ENCODE peak calls at places on chromosomes 13 and 19, in seven cellular contexts. One of them, this sample, is unnamed.

GRCh38 chr19:400976-401835 is 7.7 kb downstream of the C2CD4C start:
- DNase-seq in H1: no peak
- DNase-seq in IMR-90: no peak
- DNase-seq in neuronal stem cell: no peak
- DNase-seq in H9: peak; percentile 22
- DNase-seq in trophoblast cell: no peak
- DNase-seq in mesendoderm: no peak
- DNase-seq in this sample: no peak

GRCh38 chr19:887072-887471 is 5.9 kb downstream of the MED16 start:
- DNase-seq in H1: no peak
- DNase-seq in neuronal stem cell: no peak
- DNase-seq in IMR-90: peak; percentile 67
- DNase-seq in mesendoderm: peak; percentile 65
- DNase-seq in trophoblast cell: no peak
- DNase-seq in H9: no peak
- DNase-seq in this sample: peak; percentile 76

GRCh38 chr19:11421607-11422098 is 2.5 kb upstream of the RGL3 start:
- DNase-seq in H1: peak; percentile 70
- DNase-seq in mesendoderm: peak; percentile 83
- DNase-seq in H9: peak; percentile 92
- DNase-seq in IMR-90: no peak
- DNase-seq in neuronal stem cell: no peak
- DNase-seq in trophoblast cell: peak; percentile 45
- DNase-seq in this sample: no peak

GRCh38 chr13:42762251-42762650 is 19.1 kb upstream of the FAM216B start:
- DNase-seq in H9: no peak
- DNase-seq in mesendoderm: peak; percentile 66
- DNase-seq in trophoblast cell: peak; percentile 76
- DNase-seq in neuronal stem cell: no peak
- DNase-seq in IMR-90: peak; percentile 54
- DNase-seq in H1: no peak
- DNase-seq in this sample: peak; percentile 35

GRCh38 chr13:94387047-94387446 is 92.4 kb downstream of the DCT start:
- DNase-seq in trophoblast cell: no peak
- DNase-seq in H9: no peak
- DNase-seq in mesendoderm: peak; percentile 6
- DNase-seq in H1: no peak
- DNase-seq in IMR-90: no peak
- DNase-seq in neuronal stem cell: no peak
- DNase-seq in this sample: no peak

GRCh38 chr19:52922841-52923781 is at the start of gene ZNF888:
- DNase-seq in H9: peak; percentile 95
- DNase-seq in trophoblast cell: peak; percentile 86
- DNase-seq in H1: peak; percentile 60
- DNase-seq in IMR-90: peak; percentile 70
- DNase-seq in mesendoderm: peak; percentile 92
- DNase-seq in neuronal stem cell: peak; percentile 72
- DNase-seq in this sample: peak; percentile 87

GRCh38 chr13:113122571-113123225 is at the start of gene F10:
- DNase-seq in H9: peak; percentile 88
- DNase-seq in trophoblast cell: no peak
- DNase-seq in neuronal stem cell: no peak
- DNase-seq in H1: no peak
- DNase-seq in mesendoderm: peak; percentile 83
- DNase-seq in IMR-90: peak; percentile 75
- DNase-seq in this sample: peak; percentile 46

GRCh38 chr19:11657307-11657706 is 60.0 kb downstream of the ZNF627 start:
- DNase-seq in mesendoderm: peak; percentile 40
- DNase-seq in trophoblast cell: no peak
- DNase-seq in H9: no peak
- DNase-seq in H1: no peak
- DNase-seq in IMR-90: no peak
- DNase-seq in neuronal stem cell: no peak
- DNase-seq in this sample: no peak

GRCh38 chr19:29918891-29919290 is 23.1 kb upstream of the URI1 start:
- DNase-seq in IMR-90: no peak
- DNase-seq in H1: no peak
- DNase-seq in H9: no peak
- DNase-seq in neuronal stem cell: no peak
- DNase-seq in trophoblast cell: no peak
- DNase-seq in mesendoderm: no peak
- DNase-seq in this sample: no peak

GRCh38 chr13:87792878-87793277 is 121.7 kb downstream of the SLITRK5 start:
- DNase-seq in IMR-90: no peak
- DNase-seq in mesendoderm: peak; percentile 22
- DNase-seq in trophoblast cell: no peak
- DNase-seq in H1: no peak
- DNase-seq in H9: peak; percentile 75
- DNase-seq in neuronal stem cell: no peak
- DNase-seq in this sample: no peak

GRCh38 chr13:93765056-93765455 is 538.4 kb downstream of the GPC6 start:
- DNase-seq in mesendoderm: peak; percentile 25
- DNase-seq in trophoblast cell: no peak
- DNase-seq in H9: no peak
- DNase-seq in H1: no peak
- DNase-seq in IMR-90: no peak
- DNase-seq in neuronal stem cell: no peak
- DNase-seq in this sample: no peak

GRCh38 chr19:32675720-32676185 is at the start of gene RGS9BP:
- DNase-seq in H1: no peak
- DNase-seq in H9: peak; percentile 66
- DNase-seq in mesendoderm: peak; percentile 49
- DNase-seq in trophoblast cell: peak; percentile 54
- DNase-seq in neuronal stem cell: peak; percentile 46
- DNase-seq in IMR-90: peak; percentile 59
- DNase-seq in this sample: peak; percentile 82

GRCh38 chr19:53463263-53463662 is 4.3 kb upstream of the ZNF813 start:
- DNase-seq in IMR-90: peak; percentile 6
- DNase-seq in H9: peak; percentile 95
- DNase-seq in neuronal stem cell: peak; percentile 39
- DNase-seq in trophoblast cell: peak; percentile 10
- DNase-seq in H1: peak; percentile 80
- DNase-seq in mesendoderm: peak; percentile 94
- DNase-seq in this sample: no peak

GRCh38 chr13:71861769-71862168 is 5.2 kb downstream of the DACH1 start:
- DNase-seq in H1: no peak
- DNase-seq in neuronal stem cell: no peak
- DNase-seq in H9: no peak
- DNase-seq in trophoblast cell: no peak
- DNase-seq in IMR-90: no peak
- DNase-seq in mesendoderm: no peak
- DNase-seq in this sample: no peak
- H2BK5ac ChIP-seq in H1: no peak overlapping the region
- H2BK5ac ChIP-seq in neuronal stem cell: no peak overlapping the region
- H2BK5ac ChIP-seq in H9: no peak overlapping the region
- H2BK5ac ChIP-seq in trophoblast cell: no peak overlapping the region
- H2BK5ac ChIP-seq in IMR-90: no peak overlapping the region
- H2BK5ac ChIP-seq in mesendoderm: no peak overlapping the region
- H2BK5ac ChIP-seq in this sample: no peak overlapping the region

GRCh38 chr13:75505327-75505726 is 23.4 kb upstream of the TBC1D4 start:
- DNase-seq in H9: no peak
- DNase-seq in H1: no peak
- DNase-seq in trophoblast cell: no peak
- DNase-seq in mesendoderm: no peak
- DNase-seq in IMR-90: no peak
- DNase-seq in neuronal stem cell: no peak
- DNase-seq in this sample: no peak
- H3K9ac ChIP-seq in H9: no peak overlapping the region
- H3K9ac ChIP-seq in H1: no peak overlapping the region
- H3K9ac ChIP-seq in trophoblast cell: no peak overlapping the region
- H3K9ac ChIP-seq in mesendoderm: no peak overlapping the region
- H3K9ac ChIP-seq in IMR-90: no peak overlapping the region
- H3K9ac ChIP-seq in neuronal stem cell: no peak overlapping the region
- H3K9ac ChIP-seq in this sample: no peak overlapping the region

GRCh38 chr13:90622547-90622946 is 724.9 kb upstream of the MIR17HG start:
- DNase-seq in H9: no peak
- DNase-seq in IMR-90: no peak
- DNase-seq in neuronal stem cell: no peak
- DNase-seq in H1: no peak
- DNase-seq in mesendoderm: no peak
- DNase-seq in trophoblast cell: no peak
- DNase-seq in this sample: no peak
- H2BK5ac ChIP-seq in H9: no peak overlapping the region
- H2BK5ac ChIP-seq in IMR-90: no peak overlapping the region
- H2BK5ac ChIP-seq in neuronal stem cell: no peak overlapping the region
- H2BK5ac ChIP-seq in H1: no peak overlapping the region
- H2BK5ac ChIP-seq in mesendoderm: no peak overlapping the region
- H2BK5ac ChIP-seq in trophoblast cell: no peak overlapping the region
- H2BK5ac ChIP-seq in this sample: no peak overlapping the region

GRCh38 chr19:38361633-38362075 is 12.7 kb upstream of the PSMD8 start:
- DNase-seq in IMR-90: peak; percentile 57
- DNase-seq in mesendoderm: peak; percentile 95
- DNase-seq in H9: peak; percentile 98
- DNase-seq in neuronal stem cell: peak; percentile 88
- DNase-seq in H1: peak; percentile 78
- DNase-seq in trophoblast cell: peak; percentile 55
- DNase-seq in this sample: peak; percentile 83
- H3K9ac ChIP-seq in IMR-90: no peak overlapping the region
- H3K9ac ChIP-seq in mesendoderm: peak overlapping the region; percentile 69
- H3K9ac ChIP-seq in H9: no peak overlapping the region
- H3K9ac ChIP-seq in neuronal stem cell: peak overlapping the region; percentile 77
- H3K9ac ChIP-seq in H1: peak overlapping the region; percentile 25
- H3K9ac ChIP-seq in trophoblast cell: peak overlapping the region; percentile 42
- H3K9ac ChIP-seq in this sample: no peak overlapping the region

GRCh38 chr13:51231456-51231855 is 9.3 kb downstream of the FAM124A start:
- DNase-seq in neuronal stem cell: no peak
- DNase-seq in trophoblast cell: peak; percentile 80
- DNase-seq in H1: no peak
- DNase-seq in mesendoderm: no peak
- DNase-seq in H9: peak; percentile 12
- DNase-seq in IMR-90: no peak
- DNase-seq in this sample: no peak
- H2BK5ac ChIP-seq in neuronal stem cell: no peak overlapping the region
- H2BK5ac ChIP-seq in trophoblast cell: no peak overlapping the region
- H2BK5ac ChIP-seq in H1: no peak overlapping the region
- H2BK5ac ChIP-seq in mesendoderm: no peak overlapping the region
- H2BK5ac ChIP-seq in H9: no peak overlapping the region
- H2BK5ac ChIP-seq in IMR-90: no peak overlapping the region
- H2BK5ac ChIP-seq in this sample: no peak overlapping the region

GRCh38 chr19:7943444-7944176 is at the start of gene TIMM44:
- DNase-seq in trophoblast cell: peak; percentile 100
- DNase-seq in H1: peak; percentile 98
- DNase-seq in neuronal stem cell: peak; percentile 99
- DNase-seq in H9: peak; percentile 100
- DNase-seq in mesendoderm: peak; percentile 100
- DNase-seq in IMR-90: peak; percentile 99
- DNase-seq in this sample: peak; percentile 100
- H3K9ac ChIP-seq in trophoblast cell: peak within 1 kb of the TSS; percentile 97
- H3K9ac ChIP-seq in H1: peak within 1 kb of the TSS; percentile 95
- H3K9ac ChIP-seq in neuronal stem cell: peak within 1 kb of the TSS; percentile 87
- H3K9ac ChIP-seq in H9: peak within 1 kb of the TSS; percentile 80
- H3K9ac ChIP-seq in mesendoderm: peak within 1 kb of the TSS; percentile 92
- H3K9ac ChIP-seq in IMR-90: peak within 1 kb of the TSS; percentile 95
- H3K9ac ChIP-seq in this sample: peak within 1 kb of the TSS; percentile 99

GRCh38 chr13:79812070-79812850 is 331.3 kb downstream of the NDFIP2 start:
- DNase-seq in H1: no peak
- DNase-seq in IMR-90: no peak
- DNase-seq in H9: no peak
- DNase-seq in trophoblast cell: no peak
- DNase-seq in neuronal stem cell: no peak
- DNase-seq in mesendoderm: no peak
- DNase-seq in this sample: no peak
- H2BK5ac ChIP-seq in H1: no peak overlapping the region
- H2BK5ac ChIP-seq in IMR-90: no peak overlapping the region
- H2BK5ac ChIP-seq in H9: no peak overlapping the region
- H2BK5ac ChIP-seq in trophoblast cell: no peak overlapping the region
- H2BK5ac ChIP-seq in neuronal stem cell: no peak overlapping the region
- H2BK5ac ChIP-seq in mesendoderm: no peak overlapping the region
- H2BK5ac ChIP-seq in this sample: no peak overlapping the region

GRCh38 chr13:23801141-23801540 is 88.1 kb downstream of the MIPEP start:
- DNase-seq in trophoblast cell: peak; percentile 57
- DNase-seq in H9: no peak
- DNase-seq in mesendoderm: no peak
- DNase-seq in H1: no peak
- DNase-seq in IMR-90: no peak
- DNase-seq in neuronal stem cell: no peak
- DNase-seq in this sample: no peak

GRCh38 chr13:23804166-23804565 is 85.0 kb downstream of the MIPEP start:
- DNase-seq in IMR-90: no peak
- DNase-seq in trophoblast cell: no peak
- DNase-seq in neuronal stem cell: no peak
- DNase-seq in H9: no peak
- DNase-seq in H1: no peak
- DNase-seq in mesendoderm: no peak
- DNase-seq in this sample: no peak

GRCh38 chr13:23796546-23796945 is 92.7 kb downstream of the MIPEP start:
- DNase-seq in mesendoderm: no peak
- DNase-seq in neuronal stem cell: no peak
- DNase-seq in H9: no peak
- DNase-seq in trophoblast cell: no peak
- DNase-seq in IMR-90: peak; percentile 49
- DNase-seq in H1: no peak
- DNase-seq in this sample: peak; percentile 58

GRCh38 chr13:23797276-23797903 is 91.8 kb downstream of the MIPEP start:
- DNase-seq in H1: no peak
- DNase-seq in IMR-90: no peak
- DNase-seq in trophoblast cell: no peak
- DNase-seq in mesendoderm: no peak
- DNase-seq in H9: no peak
- DNase-seq in neuronal stem cell: no peak
- DNase-seq in this sample: no peak

GRCh38 chr13:23799945-23800344 is 89.3 kb downstream of the MIPEP start:
- DNase-seq in trophoblast cell: no peak
- DNase-seq in H1: no peak
- DNase-seq in neuronal stem cell: no peak
- DNase-seq in IMR-90: peak; percentile 38
- DNase-seq in H9: no peak
- DNase-seq in mesendoderm: no peak
- DNase-seq in this sample: peak; percentile 29
- H3K9ac ChIP-seq in trophoblast cell: no peak overlapping the region
- H3K9ac ChIP-seq in H1: no peak overlapping the region
- H3K9ac ChIP-seq in neuronal stem cell: no peak overlapping the region
- H3K9ac ChIP-seq in IMR-90: no peak overlapping the region
- H3K9ac ChIP-seq in H9: no peak overlapping the region
- H3K9ac ChIP-seq in mesendoderm: no peak overlapping the region
- H3K9ac ChIP-seq in this sample: no peak overlapping the region

DNA sequence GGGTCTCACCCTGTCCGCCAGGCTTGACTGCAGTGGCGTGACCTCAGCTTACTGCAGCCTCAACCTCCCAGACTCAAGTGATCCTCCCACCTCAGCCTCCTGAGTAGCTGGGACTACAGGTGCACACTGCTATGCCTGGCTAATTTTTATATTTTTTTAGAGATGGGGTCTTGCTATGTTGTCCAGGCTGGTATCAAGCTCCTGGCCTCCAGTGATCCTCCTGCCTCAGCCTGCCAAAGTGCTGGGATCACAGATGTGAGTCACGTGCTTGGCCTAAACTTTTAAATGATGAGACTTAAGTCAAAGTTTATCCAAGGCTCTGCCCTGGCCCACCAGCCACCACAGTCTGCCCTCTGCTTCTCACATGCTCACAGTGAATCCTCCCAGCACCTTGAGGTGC is 2.2 kb downstream of the C19orf33 start:
- DNase-seq in IMR-90: no peak
- DNase-seq in H1: no peak
- DNase-seq in neuronal stem cell: no peak
- DNase-seq in mesendoderm: no peak
- DNase-seq in trophoblast cell: no peak
- DNase-seq in H9: no peak
- DNase-seq in this sample: no peak
- H2BK5ac ChIP-seq in IMR-90: no peak overlapping the region
- H2BK5ac ChIP-seq in H1: no peak overlapping the region
- H2BK5ac ChIP-seq in neuronal stem cell: no peak overlapping the region
- H2BK5ac ChIP-seq in mesendoderm: no peak overlapping the region
- H2BK5ac ChIP-seq in trophoblast cell: no peak overlapping the region
- H2BK5ac ChIP-seq in H9: no peak overlapping the region
- H2BK5ac ChIP-seq in this sample: no peak overlapping the region

GRCh38 chr19:18170714-18171255 is 2.8 kb upstream of the IFI30 start:
- DNase-seq in IMR-90: no peak
- DNase-seq in H1: no peak
- DNase-seq in trophoblast cell: peak; percentile 22
- DNase-seq in mesendoderm: no peak
- DNase-seq in neuronal stem cell: no peak
- DNase-seq in H9: no peak
- DNase-seq in this sample: no peak
- H3K9ac ChIP-seq in IMR-90: no peak overlapping the region
- H3K9ac ChIP-seq in H1: no peak overlapping the region
- H3K9ac ChIP-seq in trophoblast cell: no peak overlapping the region
- H3K9ac ChIP-seq in mesendoderm: no peak overlapping the region
- H3K9ac ChIP-seq in neuronal stem cell: no peak overlapping the region
- H3K9ac ChIP-seq in H9: no peak overlapping the region
- H3K9ac ChIP-seq in this sample: no peak overlapping the region